ENCODE peak calls at places on chromosome 3, in eight cellular contexts. X is left lung, P is GM23338, A is keratinocyte, S is Peyer's patch, H is psoas muscle, E is AG04450, F is ovary. K is an unnamed sample.

GRCh38 chr3:189941679-189942078 is 179.0 kb downstream of the P3H2 start:
- DNase-seq in F (no peak), X (no peak), H (no peak), A (no peak), P (no peak), S (no peak), E (no peak), K (no peak)

GRCh38 chr3:171306631-171307030 is 153.6 kb downstream of the TNIK start:
- DNase-seq in F (peak; percentile 41), E (peak; percentile 93), H (peak; percentile 77), X (no peak), A (no peak), S (peak; percentile 57), P (peak; percentile 16), K (peak; percentile 70)

GRCh38 chr3:117756580-117756979 is 1047.0 kb downstream of the TUSC7 start:
- DNase-seq in X (no peak), A (no peak), F (no peak), P (peak; percentile 33), H (no peak), S (no peak), E (no peak), K (no peak)

GRCh38 chr3:100097919-100098896 is 16.1 kb downstream of the FILIP1L start:
- DNase-seq in P (no peak), A (no peak), S (no peak), F (peak; percentile 32), X (no peak), E (no peak), H (no peak), K (no peak)

GRCh38 chr3:167883452-167883851 is 147.9 kb downstream of the SERPINI1 start:
- DNase-seq in F (no peak), A (no peak), P (no peak), S (no peak), H (no peak), E (no peak), X (no peak), K (no peak)

GRCh38 chr3:184448321-184449160 is 68.7 kb downstream of the CHRD start:
- DNase-seq in P (no peak), A (peak; percentile 95), E (peak; percentile 39), F (no peak), H (no peak), X (no peak), S (no peak), K (peak; percentile 31)

GRCh38 chr3:195163719-195164572 is 107.0 kb downstream of the XXYLT1 start:
- DNase-seq in H (no peak), E (no peak), F (no peak), S (no peak), A (no peak), P (no peak), X (no peak), K (no peak)

GRCh38 chr3:193982258-193982659 is 153.7 kb upstream of the HES1 start:
- DNase-seq in A (peak; percentile 25), F (peak; percentile 54), E (no peak), X (peak; percentile 84), S (peak; percentile 74), H (peak; percentile 92), P (no peak), K (no peak)

GRCh38 chr3:6965881-6966280 is 105.0 kb downstream of the GRM7 start:
- DNase-seq in A (no peak), S (no peak), P (no peak), X (no peak), H (no peak), E (no peak), F (no peak), K (no peak)

GRCh38 chr3:140096037-140096436 is 161.1 kb downstream of the CLSTN2 start:
- DNase-seq in A (no peak), H (no peak), F (no peak), S (no peak), E (no peak), X (no peak), P (no peak), K (no peak)

GRCh38 chr3:58178528-58179234 is 32.1 kb downstream of the DNASE1L3 start:
- DNase-seq in S (no peak), H (no peak), A (no peak), F (no peak), X (no peak), E (no peak), P (no peak), K (no peak)

GRCh38 chr3:88678747-88679146 is 428.7 kb upstream of the EPHA3 start:
- DNase-seq in E (no peak), H (no peak), P (peak; percentile 53), X (no peak), A (no peak), S (no peak), F (no peak), K (no peak)

GRCh38 chr3:76827647-76828273 is 212.1 kb upstream of the ROBO2 start:
- DNase-seq in A (no peak), F (no peak), S (no peak), P (no peak), H (no peak), E (no peak), X (no peak), K (no peak)

GRCh38 chr3:197256836-197257444 is 41.5 kb downstream of the DLG1 start:
- DNase-seq in F (peak; percentile 38), A (peak; percentile 25), P (peak; percentile 50), S (peak; percentile 52), H (no peak), X (no peak), E (peak; percentile 24), K (no peak)

DNA sequence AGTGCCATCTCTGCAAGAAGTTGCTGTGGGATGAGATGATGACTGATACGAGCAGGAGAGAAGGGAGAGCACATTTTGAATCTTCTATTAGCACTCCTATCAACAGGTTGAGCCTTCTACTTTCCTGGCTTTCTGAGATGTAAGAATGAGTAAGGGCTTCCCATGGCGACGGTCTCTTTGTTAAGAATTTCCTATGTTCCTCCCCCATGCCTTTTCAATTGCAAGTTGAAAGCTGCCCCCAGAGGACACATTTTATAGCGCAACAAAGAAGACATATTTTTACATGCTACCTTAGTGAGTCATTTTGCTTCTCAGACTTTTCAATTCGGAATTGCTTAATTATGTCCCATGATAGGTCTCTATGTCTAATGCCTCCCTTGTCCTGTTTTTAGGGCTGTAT is 71.3 kb upstream of the LRTM1 start:
- DNase-seq in X (no peak), F (no peak), S (no peak), H (no peak), A (peak; percentile 11), E (peak; percentile 46), P (peak; percentile 92), K (no peak)
- TF ChIP-seq CTCF in X (no peak), F (no peak), S (no peak), H (no peak), A (peak; percentile 35), E (peak; percentile 60), P (peak; percentile 41), K (peak; percentile 11)

GRCh38 chr3:66473181-66473580 is 27.6 kb downstream of the LRIG1 start:
- DNase-seq in X (no peak), A (no peak), H (no peak), F (no peak), E (no peak), S (no peak), P (no peak), K (no peak)

GRCh38 chr3:66470956-66471686 is 29.7 kb downstream of the LRIG1 start:
- DNase-seq in S (no peak), H (no peak), F (no peak), P (no peak), E (no peak), X (no peak), A (no peak), K (no peak)

GRCh38 chr3:66473637-66474036 is 27.2 kb downstream of the LRIG1 start:
- DNase-seq in E (no peak), F (no peak), X (no peak), S (no peak), P (no peak), H (no peak), A (no peak), K (no peak)

GRCh38 chr3:66470285-66470684 is 30.5 kb downstream of the LRIG1 start:
- DNase-seq in S (no peak), A (no peak), H (no peak), F (no peak), X (no peak), E (no peak), P (no peak), K (no peak)

DNA sequence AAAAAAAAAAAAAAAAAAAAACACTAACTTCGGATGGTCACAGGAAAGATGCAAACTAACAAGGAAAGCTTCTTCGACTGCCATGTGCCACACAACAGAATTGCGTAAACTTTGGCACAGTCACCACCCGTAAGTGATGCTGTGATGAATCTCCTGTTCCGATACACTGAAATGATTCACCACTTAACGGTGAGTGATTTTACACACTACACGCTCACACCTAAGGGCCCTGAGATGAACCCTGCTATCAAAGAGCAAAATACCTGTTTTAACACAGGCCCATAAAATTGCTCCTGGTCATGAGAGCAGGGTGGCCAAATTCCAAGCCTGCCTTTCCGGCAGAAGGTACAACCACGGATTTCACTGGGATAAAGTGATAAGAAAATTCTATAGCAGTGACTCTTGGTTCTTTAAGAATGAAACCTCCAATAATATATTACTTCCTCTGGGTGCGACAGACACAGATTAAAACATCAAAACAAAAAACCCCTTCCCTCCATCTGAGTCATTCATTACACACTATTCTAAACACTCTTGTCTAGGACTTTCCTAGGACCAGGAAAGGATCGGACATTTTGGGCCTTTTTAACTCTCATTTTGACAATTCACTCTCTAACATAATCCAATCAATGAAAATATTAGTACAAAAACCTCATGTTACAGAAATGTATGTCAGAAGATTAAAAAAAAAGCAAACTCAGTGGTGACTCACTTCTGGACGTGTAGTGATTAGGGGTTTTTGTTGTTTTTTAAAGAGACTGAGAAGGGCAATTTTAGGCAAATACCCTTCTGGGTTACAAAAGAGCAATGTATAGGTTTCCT is 28.3 kb downstream of the LRIG1 start:
- DNase-seq in P (no peak), X (no peak), E (no peak), H (no peak), F (no peak), S (peak; percentile 71), A (peak; percentile 77), K (no peak)
- H3K4me3 ChIP-seq in P (no peak overlapping the region), X (no peak overlapping the region), E (peak overlapping the region; percentile 23), H (peak overlapping the region; percentile 2), F (no peak overlapping the region), S (no peak overlapping the region), A (peak overlapping the region; percentile 41), K (peak overlapping the region; percentile 6)

GRCh38 chr3:10804183-10804648 is 11.8 kb upstream of the SLC6A11 start:
- DNase-seq in F (no peak), A (peak; percentile 94), X (no peak), E (no peak), P (no peak), H (no peak), S (no peak), K (no peak)
- TF ChIP-seq CTCF in F (no peak), A (no peak), X (no peak), E (no peak), P (no peak), H (no peak), S (no peak), K (no peak)

DNA sequence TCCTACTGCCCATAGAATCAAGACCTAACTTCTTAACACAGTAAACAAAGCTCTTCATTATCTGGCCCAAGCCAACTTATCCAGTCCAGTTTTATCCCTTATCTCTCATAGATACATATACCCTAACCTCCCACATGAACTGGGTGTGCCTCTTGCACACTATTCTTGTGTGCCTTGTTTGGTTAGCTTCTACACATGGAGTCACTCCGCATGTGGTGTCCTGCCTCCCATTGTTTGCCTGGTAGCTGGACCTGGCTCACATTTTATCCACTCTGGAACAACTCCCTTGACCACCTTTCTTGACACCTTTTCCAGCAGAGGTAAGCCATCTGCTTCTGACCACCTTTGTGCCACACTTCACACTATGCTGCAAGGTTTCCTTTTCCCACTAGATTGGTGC is 15.2 kb downstream of the TIPARP start:
- DNase-seq in S (no peak), X (no peak), F (no peak), E (no peak), H (no peak), P (no peak), A (no peak), K (no peak)
- H3K4me3 ChIP-seq in S (no peak overlapping the region), X (no peak overlapping the region), F (no peak overlapping the region), E (no peak overlapping the region), H (no peak overlapping the region), P (no peak overlapping the region), A (no peak overlapping the region), K (no peak overlapping the region)

GRCh38 chr3:122857019-122857418 is 62.1 kb downstream of the SLC49A4 start:
- DNase-seq in E (no peak), H (no peak), A (no peak), X (no peak), S (no peak), P (no peak), F (no peak), K (no peak)
- TF ChIP-seq CTCF in E (no peak), H (no peak), A (no peak), X (no peak), S (no peak), P (no peak), F (no peak), K (no peak)

K was measured in dorsolateral prefrontal cortex.